ENCODE peak calls at places on chromosomes 12 and 14, in nine cellular contexts. R is heart left ventricle, G is transverse colon, Q is cardiac muscle cell, K is tibial artery, D is IMR-90, O is prostate gland, Y is suprapubic skin, M is MM.1S. Z is an unnamed sample.
A peak's percentile ranks its signal among the peaks of the same experiment; 100 is the strongest.

GRCh38 chr12:85076688-85077430 is 40.7 kb downstream of the LRRIQ1 start:
- DNase-seq in R (no peak), G (no peak), Q (peak; percentile 70), K (no peak), D (peak; percentile 92), O (peak; percentile 16), Y (no peak), M (peak; percentile 70), Z (peak; percentile 38)

GRCh38 chr12:2691340-2692111 is 103.2 kb upstream of the FKBP4 start:
- DNase-seq in R (no peak), G (peak; percentile 45), Q (peak; percentile 12), K (no peak), D (no peak), O (no peak), Y (no peak), M (peak; percentile 85), Z (peak; percentile 57)

GRCh38 chr12:60174476-60174875 is 578.6 kb downstream of the SLC16A7 start:
- DNase-seq in R (no peak), G (no peak), Q (no peak), K (no peak), D (peak; percentile 55), O (no peak), Y (no peak), M (no peak), Z (no peak)

GRCh38 chr12:12282761-12283160 is 15.9 kb upstream of the LRP6 start:
- DNase-seq in R (no peak), G (no peak), Q (no peak), K (no peak), D (peak; percentile 85), O (no peak), Y (no peak), M (no peak), Z (no peak)

GRCh38 chr14:61355892-61356325 is 34.5 kb downstream of the PRKCH start:
- DNase-seq in R (peak; percentile 45), G (no peak), Q (no peak), K (peak; percentile 52), D (peak; percentile 11), O (peak; percentile 79), Y (peak; percentile 85), M (no peak), Z (peak; percentile 20)

GRCh38 chr12:13942826-13943225 is 38.6 kb downstream of the GRIN2B start:
- DNase-seq in R (no peak), G (no peak), Q (no peak), K (no peak), D (no peak), O (no peak), Y (no peak), M (no peak), Z (no peak)

GRCh38 chr14:35879141-35879648 is 53.1 kb downstream of the BRMS1L start:
- DNase-seq in R (no peak), G (no peak), Q (no peak), K (no peak), D (peak; percentile 11), O (no peak), Y (no peak), M (no peak), Z (no peak)

GRCh38 chr12:24630446-24630845 is 318.5 kb downstream of the BCAT1 start:
- DNase-seq in R (no peak), G (no peak), Q (no peak), K (no peak), D (no peak), O (no peak), Y (no peak), M (no peak), Z (no peak)

GRCh38 chr14:30521899-30522736 is 36.8 kb upstream of the G2E3 start:
- DNase-seq in R (no peak), G (no peak), Q (peak; percentile 58), K (no peak), D (peak; percentile 51), O (no peak), Y (no peak), M (peak; percentile 61), Z (no peak)

GRCh38 chr14:45073480-45073879 is 10.4 kb upstream of the PRPF39 start:
- DNase-seq in R (no peak), G (no peak), Q (no peak), K (no peak), D (no peak), O (no peak), Y (no peak), M (no peak), Z (no peak)

GRCh38 chr12:89247541-89247942 is 104.8 kb downstream of the DUSP6 start:
- DNase-seq in R (no peak), G (no peak), Q (no peak), K (no peak), D (peak; percentile 19), O (no peak), Y (no peak), M (no peak), Z (no peak)
- H3K4me1 ChIP-seq in R (peaks cover 37% of the 10 kb centered on the region), G (no peaks in the 10 kb centered on the region), Q (peaks cover 31% of the 10 kb centered on the region), K (no peaks in the 10 kb centered on the region), D (peaks cover 17% of the 10 kb centered on the region), O (no peaks in the 10 kb centered on the region), Y (peaks cover 32% of the 10 kb centered on the region), M (peaks cover 24% of the 10 kb centered on the region), Z (no peaks in the 10 kb centered on the region)

GRCh38 chr14:94079891-94080605 is 954 bp downstream of the DDX24 start:
- DNase-seq in R (no peak), G (no peak), Q (no peak), K (no peak), D (peak; percentile 42), O (no peak), Y (no peak), M (no peak), Z (no peak)
- H3K4me1 ChIP-seq in R (peaks cover 54% of the 10 kb centered on the region), G (peaks cover 34% of the 10 kb centered on the region), Q (peaks cover 47% of the 10 kb centered on the region), K (no peaks in the 10 kb centered on the region), D (peaks cover 6% of the 10 kb centered on the region), O (peaks cover 16% of the 10 kb centered on the region), Y (peaks cover 49% of the 10 kb centered on the region), M (peaks cover 13% of the 10 kb centered on the region), Z (no peaks in the 10 kb centered on the region)

DNA sequence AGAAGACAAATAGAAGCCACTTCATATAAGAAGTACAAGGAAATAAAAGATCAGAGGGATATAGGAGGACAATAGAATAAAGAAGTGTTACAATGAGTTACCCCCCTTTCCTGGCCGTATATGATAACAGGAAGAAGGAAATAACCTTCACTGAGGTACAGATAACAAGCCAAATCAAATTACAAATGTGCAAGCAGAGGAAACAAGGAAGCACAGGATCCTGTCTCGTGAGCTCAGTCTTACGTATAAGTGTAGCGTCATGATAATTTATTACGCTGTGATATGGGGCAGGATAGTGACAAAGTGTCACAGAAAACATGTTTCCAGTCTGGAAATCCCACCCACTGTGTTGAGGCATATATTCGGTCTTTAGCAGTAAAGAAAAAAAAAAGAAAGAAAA is 26.5 kb downstream of the CRACR2A start:
- DNase-seq in R (no peak), G (no peak), Q (no peak), K (no peak), D (no peak), O (peak; percentile 33), Y (no peak), M (no peak), Z (no peak)
- H3K4me1 ChIP-seq in R (peaks cover 12% of the 10 kb centered on the region), G (peaks cover 23% of the 10 kb centered on the region), Q (no peaks in the 10 kb centered on the region), K (no peaks in the 10 kb centered on the region), D (no peaks in the 10 kb centered on the region), O (no peaks in the 10 kb centered on the region), Y (peaks cover 4% of the 10 kb centered on the region), M (no peaks in the 10 kb centered on the region), Z (peaks cover 17% of the 10 kb centered on the region)

GRCh38 chr14:72888202-72888601 is 5.7 kb downstream of the DPF3 start:
- DNase-seq in R (no peak), G (no peak), Q (no peak), K (no peak), D (no peak), O (no peak), Y (no peak), M (no peak), Z (no peak)
- H3K4me1 ChIP-seq in R (peaks cover 47% of the 10 kb centered on the region), G (peaks cover 8% of the 10 kb centered on the region), Q (peaks cover 47% of the 10 kb centered on the region), K (no peaks in the 10 kb centered on the region), D (peaks cover 22% of the 10 kb centered on the region), O (peaks cover 4% of the 10 kb centered on the region), Y (peaks cover 18% of the 10 kb centered on the region), M (peaks cover 29% of the 10 kb centered on the region), Z (peaks cover 7% of the 10 kb centered on the region)

DNA sequence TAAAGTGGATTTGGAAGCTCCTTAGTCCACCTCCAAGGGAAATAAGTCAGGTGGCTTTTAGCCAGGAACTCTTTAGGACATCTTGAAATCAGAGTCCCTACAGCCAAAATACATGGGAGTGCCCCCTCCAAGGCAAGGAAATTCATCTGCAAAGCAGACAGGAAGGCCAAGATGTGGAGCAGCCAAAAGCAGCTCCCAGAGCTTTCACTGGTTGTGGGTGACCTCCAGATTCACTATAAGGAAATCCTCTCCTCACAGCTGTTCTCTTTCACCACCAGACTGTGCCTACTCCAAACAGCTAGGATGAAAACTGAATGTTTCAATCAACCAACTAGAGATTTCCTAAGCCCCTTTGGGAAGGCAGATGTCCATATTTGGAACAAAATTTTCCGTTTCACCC is 6.7 kb downstream of the TTC9 start:
- DNase-seq in R (peak; percentile 52), G (no peak), Q (no peak), K (no peak), D (no peak), O (no peak), Y (no peak), M (no peak), Z (no peak)
- H3K4me1 ChIP-seq in R (peaks cover 15% of the 10 kb centered on the region), G (no peaks in the 10 kb centered on the region), Q (no peaks in the 10 kb centered on the region), K (no peaks in the 10 kb centered on the region), D (no peaks in the 10 kb centered on the region), O (no peaks in the 10 kb centered on the region), Y (no peaks in the 10 kb centered on the region), M (no peaks in the 10 kb centered on the region), Z (peaks cover under 1% of the 10 kb centered on the region)

Z was measured in NT2/D1.